ENCODE peak calls at places on chromosomes 11 and 22, in eight cellular contexts. T, Z, F, A, P, Q, X and W are unnamed samples.
A peak's percentile ranks its signal among the peaks of the same experiment; 100 is the strongest.

GRCh38 chr11:27395556-27396258 is 32.7 kb upstream of the CCDC34 start:
- DNase-seq in T (no peak), Z (no peak), F (no peak), A (peak; percentile 81), P (no peak), Q (no peak), X (no peak), W (peak; percentile 70)

GRCh38 chr22:44266811-44267760 is 45.7 kb downstream of the SHISAL1 start:
- DNase-seq in T (no peak), Z (no peak), F (no peak), A (peak; percentile 22), P (no peak), Q (no peak), X (no peak), W (no peak)

GRCh38 chr11:118659956-118660645 is 19.3 kb downstream of the TREH start:
- DNase-seq in T (no peak), Z (no peak), F (no peak), A (peak; percentile 3), P (no peak), Q (no peak), X (no peak), W (no peak)

GRCh38 chr11:15158351-15159015 is 43.8 kb downstream of the INSC start:
- DNase-seq in T (no peak), Z (no peak), F (no peak), A (peak; percentile 18), P (no peak), Q (no peak), X (no peak), W (no peak)

GRCh38 chr22:32660292-32660691 is 141.2 kb upstream of the TIMP3 start:
- DNase-seq in T (peak; percentile 13), Z (no peak), F (peak; percentile 46), A (peak; percentile 81), P (peak; percentile 72), Q (peak; percentile 87), X (peak; percentile 24), W (peak; percentile 73)

GRCh38 chr11:67507242-67507890 is 596 bp downstream of the CDK2AP2 start:
- DNase-seq in T (no peak), Z (no peak), F (no peak), A (peak; percentile 81), P (no peak), Q (no peak), X (no peak), W (peak; percentile 78)

GRCh38 chr22:40418366-40419201 is 48.2 kb downstream of the SGSM3 start:
- DNase-seq in T (no peak), Z (no peak), F (peak; percentile 33), A (no peak), P (no peak), Q (no peak), X (no peak), W (no peak)

GRCh38 chr22:29892315-29892714 is 9.3 kb downstream of the MTMR3 start:
- DNase-seq in T (no peak), Z (no peak), F (no peak), A (no peak), P (no peak), Q (no peak), X (no peak), W (no peak)

GRCh38 chr22:42863349-42863911 is 6.4 kb upstream of the ARFGAP3 start:
- DNase-seq in T (peak; percentile 8), Z (no peak), F (no peak), A (no peak), P (peak; percentile 28), Q (peak; percentile 42), X (peak; percentile 29), W (no peak)

GRCh38 chr11:6572215-6572614 is 31.2 kb downstream of the RRP8 start:
- DNase-seq in T (no peak), Z (no peak), F (no peak), A (no peak), P (no peak), Q (no peak), X (no peak), W (no peak)

GRCh38 chr11:125423247-125423849 is 72.7 kb downstream of the FEZ1 start:
- DNase-seq in T (no peak), Z (no peak), F (no peak), A (peak; percentile 23), P (no peak), Q (no peak), X (no peak), W (no peak)

GRCh38 chr11:3341298-3341697 is 37.6 kb downstream of the ZNF195 start:
- DNase-seq in T (peak; percentile 33), Z (peak; percentile 48), F (peak; percentile 74), A (peak; percentile 50), P (peak; percentile 82), Q (peak; percentile 81), X (peak; percentile 52), W (peak; percentile 77)

GRCh38 chr11:46582588-46582987 is 11.2 kb downstream of the AMBRA1 start:
- DNase-seq in T (no peak), Z (no peak), F (no peak), A (no peak), P (no peak), Q (no peak), X (no peak), W (no peak)

GRCh38 chr11:125271436-125272064 is 107.0 kb downstream of the PKNOX2 start:
- DNase-seq in T (no peak), Z (no peak), F (no peak), A (no peak), P (no peak), Q (no peak), X (no peak), W (no peak)

GRCh38 chr22:25475554-25476022 is 88.9 kb upstream of the GRK3 start:
- DNase-seq in T (no peak), Z (no peak), F (peak; percentile 91), A (peak; percentile 58), P (no peak), Q (no peak), X (no peak), W (no peak)

GRCh38 chr22:42365942-42366660 is 66.1 kb downstream of the NFAM1 start:
- DNase-seq in T (no peak), Z (no peak), F (peak; percentile 16), A (no peak), P (no peak), Q (no peak), X (no peak), W (no peak)

GRCh38 chr11:30983143-30983542 is 386.4 kb downstream of the DCDC1 start:
- DNase-seq in T (no peak), Z (no peak), F (no peak), A (no peak), P (no peak), Q (no peak), X (no peak), W (no peak)

GRCh38 chr11:123509737-123510578 is 79.9 kb downstream of the GRAMD1B start:
- DNase-seq in T (no peak), Z (no peak), F (no peak), A (peak; percentile 75), P (no peak), Q (no peak), X (no peak), W (no peak)

GRCh38 chr11:32088117-32088941 is 2.5 kb upstream of the RCN1 start:
- DNase-seq in T (no peak), Z (no peak), F (peak; percentile 17), A (peak; percentile 37), P (no peak), Q (peak; percentile 86), X (no peak), W (no peak)

GRCh38 chr11:34948721-34949120 is 32.3 kb downstream of the PDHX start:
- DNase-seq in T (no peak), Z (no peak), F (no peak), A (no peak), P (no peak), Q (no peak), X (no peak), W (no peak)

GRCh38 chr11:120801801-120802689 is 221.9 kb upstream of the TBCEL start:
- DNase-seq in T (no peak), Z (no peak), F (peak; percentile 62), A (peak; percentile 85), P (peak; percentile 56), Q (peak; percentile 73), X (peak; percentile 34), W (peak; percentile 61)

GRCh38 chr11:72707032-72707431 is 32.8 kb upstream of the PDE2A start:
- DNase-seq in T (no peak), Z (no peak), F (no peak), A (no peak), P (no peak), Q (no peak), X (no peak), W (no peak)

GRCh38 chr11:11841121-11841604 is 609 bp upstream of the USP47 start:
- DNase-seq in T (no peak), Z (no peak), F (peak; percentile 41), A (peak; percentile 63), P (no peak), Q (peak; percentile 74), X (peak; percentile 28), W (peak; percentile 44)

GRCh38 chr11:47924184-47924671 is 56.1 kb upstream of the PTPRJ start:
- DNase-seq in T (no peak), Z (no peak), F (peak; percentile 36), A (peak; percentile 44), P (no peak), Q (no peak), X (no peak), W (no peak)

GRCh38 chr11:2801711-2802388 is 83.7 kb downstream of the CDKN1C start:
- DNase-seq in T (no peak), Z (no peak), F (no peak), A (no peak), P (peak; percentile 18), Q (no peak), X (no peak), W (peak; percentile 31)

GRCh38 chr11:68043349-68044144 is 4.7 kb downstream of the TCIRG1 start:
- DNase-seq in T (no peak), Z (no peak), F (no peak), A (peak; percentile 74), P (no peak), Q (peak; percentile 96), X (no peak), W (peak; percentile 48)

GRCh38 chr22:29309332-29310064 is 3.0 kb downstream of the GAS2L1 start:
- DNase-seq in T (no peak), Z (no peak), F (no peak), A (no peak), P (peak; percentile 19), Q (peak; percentile 51), X (no peak), W (no peak)

GRCh38 chr22:33918676-33919590 is 1.3 kb downstream of the LARGE1 start:
- DNase-seq in T (no peak), Z (no peak), F (no peak), A (no peak), P (no peak), Q (no peak), X (no peak), W (no peak)

GRCh38 chr11:69545976-69546617 is 64.6 kb downstream of the LINC01488 start:
- DNase-seq in T (no peak), Z (no peak), F (no peak), A (peak; percentile 2), P (peak; percentile 14), Q (no peak), X (no peak), W (no peak)

GRCh38 chr11:291281-292210 is 2.6 kb downstream of the PGGHG start:
- DNase-seq in T (no peak), Z (no peak), F (no peak), A (no peak), P (peak; percentile 20), Q (no peak), X (no peak), W (no peak)

GRCh38 chr11:34235189-34235588 is 122.6 kb downstream of the ABTB2 start:
- DNase-seq in T (no peak), Z (no peak), F (no peak), A (no peak), P (no peak), Q (no peak), X (no peak), W (no peak)

GRCh38 chr11:13942908-13943505 is 19.5 kb upstream of the SPON1 start:
- DNase-seq in T (no peak), Z (no peak), F (no peak), A (no peak), P (no peak), Q (no peak), X (no peak), W (no peak)

GRCh38 chr22:23784215-23784732 is 2.5 kb upstream of the SMARCB1 start:
- DNase-seq in T (no peak), Z (no peak), F (no peak), A (peak; percentile 54), P (peak; percentile 50), Q (peak; percentile 39), X (no peak), W (no peak)

GRCh38 chr11:57399221-57399620 is 8.8 kb upstream of the PRG2 start:
- DNase-seq in T (no peak), Z (no peak), F (no peak), A (no peak), P (no peak), Q (no peak), X (no peak), W (no peak)